ENCODE peak calls at places on chromosomes 11 and 22, in ten cellular contexts. H, Y, X, N, P, U, E, O, I and W are unnamed samples.

GRCh38 chr11:1640076-1640946 is 10.7 kb downstream of the KRTAP5-5 start:
- DNase-seq in X (peak), U (no peak), P (peak), E (no peak), Y (peak), O (peak), N (peak), I (no peak), H (peak), W (no peak)

GRCh38 chr11:74650498-74650897 is 58.1 kb downstream of the POLD3 start:
- DNase-seq in P (no peak), E (no peak), H (no peak), Y (no peak), N (no peak), U (no peak), X (no peak), I (no peak), O (no peak), W (no peak)

GRCh38 chr11:102886999-102887398 is 12.2 kb upstream of the MMP12 start:
- DNase-seq in N (no peak), O (no peak), I (no peak), U (no peak), Y (no peak), X (no peak), H (no peak), E (no peak), P (no peak), W (no peak)

GRCh38 chr11:33476945-33477584 is 219.9 kb downstream of the HIPK3 start:
- DNase-seq in X (no peak), N (no peak), H (no peak), I (no peak), E (no peak), O (no peak), P (no peak), Y (no peak), U (no peak), W (no peak)

GRCh38 chr22:45754822-45755221 is 83.2 kb downstream of the ATXN10 start:
- DNase-seq in E (no peak), X (no peak), N (no peak), P (no peak), U (no peak), I (no peak), H (peak), Y (no peak), O (no peak), W (no peak)

GRCh38 chr11:71948314-71949027 is 19.6 kb downstream of the RNF121 start:
- DNase-seq in O (no peak), U (peak), E (no peak), P (no peak), Y (no peak), X (no peak), I (no peak), H (no peak), N (peak), W (no peak)

GRCh38 chr11:118318112-118319030 is 13.8 kb downstream of the CD3E start:
- DNase-seq in X (no peak), I (no peak), P (no peak), N (no peak), Y (no peak), O (no peak), U (no peak), H (no peak), E (no peak), W (no peak)

GRCh38 chr11:82229346-82229745 is 504.3 kb downstream of the FAM181B start:
- DNase-seq in O (peak), P (no peak), N (no peak), U (peak), H (no peak), I (no peak), E (no peak), X (no peak), Y (no peak), W (no peak)

GRCh38 chr22:31951201-31952093 is 7.1 kb downstream of the YWHAH start:
- DNase-seq in E (no peak), Y (no peak), X (no peak), P (no peak), N (no peak), U (no peak), I (no peak), H (no peak), O (no peak), W (no peak)

GRCh38 chr11:119218141-119218878 is 12.2 kb downstream of the CBL start:
- DNase-seq in X (no peak), U (peak), O (no peak), I (no peak), Y (no peak), E (no peak), P (no peak), H (no peak), N (no peak), W (no peak)

GRCh38 chr11:110824912-110825311 is 112.7 kb upstream of the ARHGAP20 start:
- DNase-seq in O (no peak), U (no peak), Y (no peak), X (no peak), E (no peak), I (no peak), N (no peak), P (no peak), H (no peak), W (no peak)